ENCODE peak calls at places on chromosomes 16 and 17, in six cellular contexts. X, P, J, D, E and V are unnamed samples.

GRCh38 chr17:70242781-70243437 is 73.6 kb downstream of the KCNJ2 start:
- DNase-seq in X (no peak), P (no peak), J (no peak), D (peak), E (no peak), V (no peak)

GRCh38 chr16:29734826-29735225 is 11.0 kb downstream of the C16orf54 start:
- DNase-seq in J (peak), P (no peak), X (no peak), D (no peak), E (no peak), V (no peak)

GRCh38 chr17:39080416-39081179 is 70.8 kb downstream of the PLXDC1 start:
- DNase-seq in D (no peak), J (peak), X (no peak), P (no peak), E (peak), V (no peak)

GRCh38 chr17:37429442-37429841 is 22.8 kb downstream of the TADA2A start:
- DNase-seq in E (no peak), J (peak), X (no peak), P (no peak), D (no peak), V (no peak)

GRCh38 chr16:11563493-11564040 is 23.2 kb downstream of the LITAF start:
- DNase-seq in P (no peak), X (no peak), D (no peak), J (no peak), E (no peak), V (no peak)

GRCh38 chr17:81392909-81393654 is 2.2 kb upstream of the BAHCC1 start:
- DNase-seq in P (no peak), X (no peak), J (no peak), E (no peak), D (no peak), V (peak)

GRCh38 chr17:33469911-33470310 is 176.8 kb upstream of the ASIC2 start:
- DNase-seq in D (peak), P (no peak), E (peak), X (no peak), J (peak), V (peak)

GRCh38 chr17:6755731-6756184 is at the start of gene XAF1:
- DNase-seq in J (peak), P (no peak), D (peak), E (peak), X (no peak), V (peak)

GRCh38 chr16:79261944-79262552 is 338.5 kb downstream of the MAF start:
- DNase-seq in J (no peak), E (no peak), P (no peak), D (no peak), X (no peak), V (no peak)

GRCh38 chr17:7021993-7022778 is 664 bp upstream of the BCL6B start:
- DNase-seq in P (no peak), X (peak), D (peak), E (no peak), J (no peak), V (peak)

GRCh38 chr17:6555331-6556120 is 829 bp downstream of the PITPNM3 start:
- DNase-seq in P (no peak), D (peak), J (no peak), X (peak), E (no peak), V (peak)

GRCh38 chr17:60315650-60316049 is 76.3 kb downstream of the USP32 start:
- DNase-seq in E (no peak), P (no peak), D (no peak), J (no peak), X (no peak), V (no peak)

GRCh38 chr17:34275881-34276280 is 5.9 kb downstream of the CCL7 start:
- DNase-seq in J (peak), D (peak), P (no peak), E (peak), X (no peak), V (no peak)

GRCh38 chr17:9350083-9350482 is 225.5 kb downstream of the STX8 start:
- DNase-seq in D (peak), E (peak), P (no peak), X (no peak), J (peak), V (no peak)

GRCh38 chr16:51392651-51393187 is 241.6 kb upstream of the SALL1 start:
- DNase-seq in D (peak), X (no peak), E (peak), P (no peak), J (peak), V (peak)

GRCh38 chr16:61421111-61421510 is 615.1 kb downstream of the CDH8 start:
- DNase-seq in X (no peak), E (no peak), J (no peak), P (no peak), D (no peak), V (no peak)

GRCh38 chr16:73058221-73058615 is 10.3 kb upstream of the ZFHX3 start:
- DNase-seq in D (no peak), X (peak), J (no peak), E (no peak), P (no peak), V (peak)

GRCh38 chr17:9959377-9959981 is 54.4 kb upstream of the RCVRN start:
- DNase-seq in X (peak), J (peak), E (no peak), P (no peak), D (peak), V (peak)

GRCh38 chr17:42034059-42034458 is 14.2 kb downstream of the NKIRAS2 start:
- DNase-seq in E (no peak), J (no peak), P (no peak), X (peak), D (no peak), V (no peak)

GRCh38 chr16:67447508-67448076 is 16.7 kb downstream of the HSD11B2 start:
- DNase-seq in X (peak), P (no peak), D (no peak), E (no peak), J (no peak), V (peak)

GRCh38 chr17:6592193-6592592 is 35.8 kb upstream of the PITPNM3 start:
- DNase-seq in E (no peak), X (no peak), D (peak), P (no peak), J (no peak), V (no peak)

GRCh38 chr16:81446318-81447275 is 2.0 kb downstream of the CMIP start:
- DNase-seq in X (peak), D (no peak), P (no peak), J (peak), E (no peak), V (no peak)